ENCODE peak calls at places on chromosomes 13 and 19, in seven cellular contexts. F is spleen, I is astrocyte, N is uterus, S is HCT116, B is neural progenitor cell, G is breast epithelium. X is an unnamed sample.

GRCh38 chr19:42198676-42199439 is 18.6 kb downstream of the DEDD2 start:
- DNase-seq in G (no peak), S (no peak), I (no peak), B (no peak), F (peak), N (no peak), X (no peak)

GRCh38 chr13:40181203-40181845 is 485.1 kb downstream of the FOXO1 start:
- DNase-seq in F (no peak), I (peak), S (no peak), N (no peak), G (no peak), B (no peak), X (no peak)

GRCh38 chr19:14544977-14545715 is 15.8 kb downstream of the TECR start:
- DNase-seq in F (no peak), S (no peak), G (peak), I (no peak), B (no peak), N (no peak), X (no peak)

GRCh38 chr13:78659450-78660110 is 625 bp upstream of the OBI1 start:
- DNase-seq in F (no peak), S (no peak), I (no peak), N (no peak), B (no peak), G (no peak), X (no peak)

GRCh38 chr13:20387441-20387971 is 138.2 kb downstream of the CRYL1 start:
- DNase-seq in B (no peak), I (peak), F (no peak), N (no peak), S (no peak), G (no peak), X (no peak)

GRCh38 chr19:55133639-55134444 is 15.2 kb downstream of the TNNT1 start:
- DNase-seq in S (no peak), I (no peak), N (no peak), B (no peak), F (no peak), G (no peak), X (no peak)

GRCh38 chr19:16943942-16944625 is 55.3 kb downstream of the F2RL3 start:
- DNase-seq in I (no peak), G (no peak), B (no peak), F (no peak), S (no peak), N (no peak), X (no peak)

GRCh38 chr13:94558721-94559120 is 37.2 kb downstream of the TGDS start:
- DNase-seq in B (no peak), F (no peak), N (no peak), S (no peak), G (no peak), I (peak), X (no peak)

GRCh38 chr13:73803997-73804396 is 330.2 kb downstream of the KLF12 start:
- DNase-seq in I (peak), G (no peak), S (no peak), N (no peak), B (no peak), F (no peak), X (no peak)

GRCh38 chr13:106490887-106491321 is 44.6 kb downstream of the EFNB2 start:
- DNase-seq in B (no peak), N (no peak), I (no peak), G (no peak), F (no peak), S (no peak), X (no peak)

GRCh38 chr13:109393045-109393444 is 393.3 kb downstream of the IRS2 start:
- DNase-seq in G (no peak), B (no peak), N (no peak), S (no peak), F (no peak), I (no peak), X (no peak)

GRCh38 chr19:49442354-49442753 is 1.0 kb upstream of the SLC17A7 start:
- DNase-seq in B (peak), N (peak), F (no peak), G (no peak), S (no peak), I (no peak), X (no peak)

GRCh38 chr13:110683203-110683883 is 22.6 kb downstream of the CARS2 start:
- DNase-seq in I (no peak), N (no peak), G (no peak), F (peak), S (peak), B (no peak), X (peak)

GRCh38 chr19:658916-659839 is 3.8 kb downstream of the RNF126 start:
- DNase-seq in B (no peak), N (no peak), S (no peak), I (peak), G (no peak), F (peak), X (no peak)

GRCh38 chr19:10044390-10044789 is 31.1 kb downstream of the RDH8 start:
- DNase-seq in I (no peak), S (peak), N (no peak), F (no peak), G (no peak), B (no peak), X (no peak)

GRCh38 chr19:10402441-10403038 is 802 bp downstream of the CDC37 start:
- DNase-seq in I (no peak), G (no peak), F (no peak), B (peak), S (no peak), N (peak), X (no peak)

GRCh38 chr13:20536992-20537391 is 11.3 kb upstream of the CRYL1 start:
- DNase-seq in B (no peak), F (no peak), G (no peak), N (no peak), I (no peak), S (no peak), X (no peak)

GRCh38 chr13:108102771-108103170 is 112.6 kb downstream of the LIG4 start:
- DNase-seq in F (no peak), G (no peak), B (no peak), I (no peak), N (no peak), S (no peak), X (no peak)

GRCh38 chr13:89380101-89380500 is 1708.9 kb downstream of the SLITRK5 start:
- DNase-seq in B (no peak), S (peak), F (no peak), I (peak), N (no peak), G (no peak), X (no peak)

GRCh38 chr19:3372413-3372812 is 6.0 kb downstream of the NFIC start:
- DNase-seq in B (no peak), G (no peak), S (no peak), F (no peak), N (no peak), I (no peak), X (no peak)

GRCh38 chr19:16952046-16952445 is 63.2 kb downstream of the F2RL3 start:
- DNase-seq in S (no peak), I (no peak), B (no peak), G (no peak), F (no peak), N (no peak), X (no peak)

GRCh38 chr19:41325947-41326706 is 16.2 kb downstream of the CCDC97 start:
- DNase-seq in S (no peak), F (peak), I (peak), N (no peak), B (no peak), G (no peak), X (no peak)

GRCh38 chr19:7851623-7852500 is 21.8 kb downstream of the EVI5L start:
- DNase-seq in S (no peak), B (no peak), F (no peak), N (no peak), I (no peak), G (no peak), X (no peak)

GRCh38 chr19:6047741-6048231 is 62.5 kb downstream of the RFX2 start:
- DNase-seq in N (no peak), S (peak), B (peak), I (no peak), G (peak), F (no peak), X (no peak)

GRCh38 chr13:29920018-29920643 is 69.7 kb upstream of the UBL3 start:
- DNase-seq in S (no peak), I (no peak), G (no peak), N (no peak), F (no peak), B (no peak), X (no peak)
- H3K27ac ChIP-seq in S (no peak), I (no peak), G (no peak), N (no peak), F (no peak), B (no peak), X (no peak)

GRCh38 chr19:48394331-48395169 is 1.1 kb downstream of the GRIN2D start:
- DNase-seq in F (no peak), B (no peak), S (no peak), I (no peak), G (no peak), N (no peak), X (no peak)

GRCh38 chr19:48395499-48395898 is 2.0 kb downstream of the GRIN2D start:
- DNase-seq in I (no peak), S (no peak), F (no peak), B (no peak), G (no peak), N (no peak), X (no peak)

GRCh38 chr19:48393559-48394330 is at the start of gene GRIN2D:
- DNase-seq in B (peak), I (peak), S (no peak), N (no peak), G (no peak), F (no peak), X (no peak)

GRCh38 chr19:48396010-48396870 is 2.8 kb downstream of the GRIN2D start:
- DNase-seq in N (no peak), B (peak), G (no peak), I (no peak), S (no peak), F (no peak), X (no peak)

DNA sequence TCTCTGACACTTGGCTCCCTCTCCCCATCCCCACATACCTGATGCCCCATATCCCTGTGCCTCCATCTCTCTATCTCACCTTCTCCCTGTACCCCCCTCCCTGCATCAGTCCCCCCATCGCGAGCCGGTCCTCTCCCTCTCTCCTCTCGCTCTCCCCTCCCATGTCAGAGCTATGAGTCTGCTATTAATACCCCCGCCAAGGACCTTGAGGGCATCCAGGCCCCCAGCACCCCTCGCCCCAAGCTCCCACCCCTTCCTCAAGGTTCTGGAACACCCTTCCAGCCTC is 1.6 kb downstream of the GRIN2D start:
- DNase-seq in F (no peak), N (no peak), G (no peak), S (no peak), I (no peak), B (no peak), X (no peak)
- H3K27ac ChIP-seq in F (no peak), N (no peak), G (no peak), S (no peak), I (no peak), B (no peak), X (no peak)

GRCh38 chr13:23965346-23965745 is 68.0 kb upstream of the C1QTNF9B start:
- DNase-seq in S (no peak), N (no peak), F (no peak), I (no peak), B (no peak), G (no peak), X (no peak)

GRCh38 chr13:23963947-23964346 is 66.6 kb upstream of the C1QTNF9B start:
- DNase-seq in F (no peak), N (no peak), B (no peak), I (peak), G (no peak), S (no peak), X (no peak)

GRCh38 chr13:23969672-23970071 is 72.4 kb upstream of the C1QTNF9B start:
- DNase-seq in I (peak), F (no peak), G (no peak), N (no peak), B (no peak), S (no peak), X (no peak)

GRCh38 chr13:23966221-23966690 is 69.0 kb upstream of the C1QTNF9B start:
- DNase-seq in G (no peak), F (no peak), S (no peak), N (no peak), I (no peak), B (no peak), X (no peak)

GRCh38 chr13:23966691-23967615 is 69.7 kb upstream of the C1QTNF9B start:
- DNase-seq in G (no peak), B (no peak), I (no peak), F (no peak), N (no peak), S (no peak), X (no peak)
- H3K27ac ChIP-seq in G (peak), B (no peak), I (no peak), F (peak), N (peak), S (no peak), X (no peak)

DNA sequence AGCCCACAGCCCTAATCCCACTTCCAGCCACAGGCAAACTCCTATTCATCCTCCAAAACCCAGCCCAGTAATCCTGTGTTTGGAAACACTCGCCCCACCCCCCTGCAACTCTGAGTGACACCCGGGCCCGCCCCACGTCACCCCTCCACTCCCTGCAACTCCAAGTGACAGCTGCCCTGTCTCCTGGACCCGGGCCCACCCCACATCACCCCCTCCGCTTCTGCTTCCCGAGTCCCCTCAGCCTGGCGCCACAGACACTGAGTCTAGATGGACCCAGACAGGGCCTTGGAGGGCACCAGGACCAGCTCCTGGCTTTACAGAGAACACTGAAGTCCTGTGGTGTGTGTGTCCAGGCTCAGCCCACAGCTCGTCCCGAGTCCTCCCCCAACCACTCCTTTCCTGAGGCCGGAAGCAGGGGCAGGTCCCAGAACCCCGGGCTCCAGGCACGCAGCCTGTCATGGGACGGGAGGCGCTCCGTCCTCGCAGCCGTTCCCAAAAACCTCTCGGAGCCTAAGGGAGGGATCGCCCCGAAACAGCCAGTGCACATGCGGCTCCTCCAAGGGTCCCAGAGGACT is 7.7 kb downstream of the REXO1 start:
- DNase-seq in B (peak), I (no peak), S (no peak), G (no peak), N (no peak), F (peak), X (no peak)
- H3K27ac ChIP-seq in B (peak), I (no peak), S (no peak), G (peak), N (peak), F (peak), X (no peak)

DNA sequence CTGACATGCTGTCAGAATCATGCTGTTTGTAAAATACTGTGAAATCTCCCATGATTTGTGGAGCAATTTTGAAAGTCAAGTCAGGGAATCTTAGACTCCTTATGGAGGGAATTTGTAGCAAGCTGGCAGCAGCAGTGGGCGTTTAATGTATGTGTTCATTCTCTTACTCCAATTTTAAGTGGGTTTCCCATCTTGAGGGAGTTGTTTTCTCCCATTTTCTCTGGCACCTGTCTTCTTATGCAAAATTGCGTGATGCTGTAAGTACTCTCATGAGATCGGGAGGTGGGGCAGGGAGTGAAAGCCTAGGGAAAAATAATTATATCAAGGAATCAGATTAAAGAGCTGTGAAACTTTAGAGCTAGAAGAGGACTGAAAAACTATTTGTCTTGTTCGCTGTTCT is 16.0 kb upstream of the GTF2F2 start:
- DNase-seq in I (no peak), S (no peak), F (no peak), B (no peak), G (no peak), N (no peak), X (no peak)
- H3K27ac ChIP-seq in I (no peak), S (no peak), F (no peak), B (no peak), G (no peak), N (no peak), X (no peak)

GRCh38 chr19:4908311-4908710 is 990 bp upstream of the UHRF1 start:
- DNase-seq in G (no peak), N (no peak), F (no peak), I (no peak), B (no peak), S (no peak), X (no peak)

GRCh38 chr19:4909172-4909896 is at the start of gene UHRF1:
- DNase-seq in G (no peak), B (peak), I (no peak), S (no peak), N (no peak), F (no peak), X (no peak)

GRCh38 chr19:4906963-4907362 is 2.3 kb upstream of the UHRF1 start:
- DNase-seq in S (no peak), I (no peak), B (no peak), G (no peak), F (no peak), N (no peak), X (no peak)

GRCh38 chr19:4909897-4910593 is 744 bp downstream of the UHRF1 start:
- DNase-seq in N (peak), F (peak), I (peak), S (peak), B (peak), G (peak), X (peak)

GRCh38 chr19:4908781-4909171 is 525 bp upstream of the UHRF1 start:
- DNase-seq in B (no peak), F (no peak), S (no peak), G (no peak), N (no peak), I (no peak), X (no peak)
- H3K27ac ChIP-seq in B (no peak), F (no peak), S (peak), G (no peak), N (no peak), I (peak), X (no peak)

DNA sequence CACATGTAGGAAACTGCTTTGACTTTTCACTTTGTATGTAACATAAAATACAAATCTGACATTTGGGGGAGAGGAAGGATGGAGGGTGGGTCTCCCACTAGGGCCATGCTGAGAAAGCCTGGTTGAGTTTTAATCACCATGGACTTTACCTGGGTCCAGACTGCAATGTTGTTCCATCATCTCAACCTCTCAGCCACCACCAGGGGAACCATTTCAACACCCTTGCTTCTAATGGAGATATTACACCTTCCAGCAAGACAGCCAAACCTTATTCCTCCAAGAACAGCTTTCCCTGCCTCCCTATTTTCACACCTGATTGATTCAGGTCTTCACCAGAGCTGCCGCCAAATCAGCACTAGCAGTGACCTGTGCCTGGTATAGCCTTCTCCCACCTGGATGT is 56.0 kb downstream of the ZAR1L start:
- DNase-seq in G (no peak), B (no peak), S (no peak), F (no peak), N (no peak), I (no peak), X (no peak)
- H3K27ac ChIP-seq in G (peak), B (no peak), S (no peak), F (no peak), N (peak), I (no peak), X (peak)